ENCODE peak calls at places on chromosomes 13 and 19, in four cellular contexts. B is coronary artery; W is CD4-positive, alpha-beta T cell; J is heart right ventricle. T is an unnamed sample.

GRCh38 chr13:101977475-101977874 is 424.4 kb downstream of the FGF14 start:
- DNase-seq in W (no peak), B (no peak), J (no peak), T (peak; percentile 52)

GRCh38 chr19:13797870-13798269 is 2.6 kb downstream of the ZSWIM4 start:
- DNase-seq in J (no peak), B (no peak), W (no peak), T (no peak)

GRCh38 chr13:21018220-21018619 is 43.2 kb downstream of the LATS2 start:
- DNase-seq in B (no peak), J (no peak), W (no peak), T (no peak)

GRCh38 chr19:48608798-48609263 is 2.3 kb downstream of the SPACA4 start:
- DNase-seq in B (no peak), W (peak; percentile 59), J (no peak), T (no peak)

GRCh38 chr13:106095919-106096318 is 439.5 kb downstream of the EFNB2 start:
- DNase-seq in J (no peak), B (no peak), W (no peak), T (no peak)

GRCh38 chr19:29873024-29873800 is 61.4 kb downstream of the CCNE1 start:
- DNase-seq in W (peak; percentile 78), B (no peak), J (peak; percentile 32), T (peak; percentile 27)

GRCh38 chr19:16088351-16088984 is 12.2 kb downstream of the TPM4 start:
- DNase-seq in B (no peak), J (no peak), W (no peak), T (no peak)

GRCh38 chr19:44875666-44876418 is 15.2 kb upstream of the TOMM40 start:
- DNase-seq in B (no peak), W (no peak), J (no peak), T (no peak)

GRCh38 chr19:42140125-42140754 is 8.0 kb upstream of the POU2F2 start:
- DNase-seq in W (no peak), B (no peak), J (peak; percentile 72), T (no peak)

GRCh38 chr19:46546194-46546896 is 50.7 kb upstream of the PNMA8B start:
- DNase-seq in W (no peak), B (no peak), J (peak; percentile 28), T (no peak)

GRCh38 chr19:3178973-3179738 is 587 bp downstream of the S1PR4 start:
- DNase-seq in B (no peak), W (peak; percentile 45), J (no peak), T (no peak)

GRCh38 chr19:46442808-46443450 is 14.2 kb upstream of the PNMA8C start:
- DNase-seq in B (no peak), W (no peak), J (no peak), T (no peak)

GRCh38 chr13:114314074-114314912 is at the start of gene CHAMP1:
- DNase-seq in J (peak; percentile 95), B (peak; percentile 96), W (peak; percentile 91), T (peak; percentile 63)

GRCh38 chr13:113366031-113366588 is 2.2 kb upstream of the GRTP1 start:
- DNase-seq in J (no peak), B (no peak), W (no peak), T (no peak)

GRCh38 chr13:60970736-60971135 is 444.9 kb downstream of the PCDH20 start:
- DNase-seq in W (no peak), B (no peak), J (no peak), T (no peak)

GRCh38 chr13:113656015-113656588 is 1.9 kb downstream of the ATP4B start:
- DNase-seq in J (no peak), B (no peak), W (peak; percentile 19), T (no peak)

GRCh38 chr13:95123726-95124125 is 177.5 kb downstream of the ABCC4 start:
- DNase-seq in W (no peak), J (no peak), B (no peak), T (no peak)

GRCh38 chr13:95133498-95133897 is 167.8 kb downstream of the ABCC4 start:
- DNase-seq in B (no peak), W (no peak), J (no peak), T (no peak)

GRCh38 chr13:95128045-95128643 is 173.1 kb downstream of the ABCC4 start:
- DNase-seq in B (no peak), J (no peak), W (no peak), T (no peak)

GRCh38 chr13:95124959-95125358 is 176.3 kb downstream of the ABCC4 start:
- DNase-seq in W (no peak), B (no peak), J (no peak), T (no peak)

GRCh38 chr13:95129004-95129403 is 172.2 kb downstream of the ABCC4 start:
- DNase-seq in W (no peak), J (no peak), B (no peak), T (no peak)
- H3K27ac ChIP-seq in W (no peak overlapping the region), J (no peak overlapping the region), B (no peak overlapping the region), T (no peak overlapping the region)

GRCh38 chr19:722553-723101 is 13.9 kb downstream of the PALM start:
- DNase-seq in B (no peak), W (no peak), J (peak; percentile 44), T (peak; percentile 6)
- H3K27ac ChIP-seq in B (peak overlapping the region; percentile 49), W (no peak overlapping the region), J (no peak overlapping the region), T (peak overlapping the region; percentile 42)

DNA sequence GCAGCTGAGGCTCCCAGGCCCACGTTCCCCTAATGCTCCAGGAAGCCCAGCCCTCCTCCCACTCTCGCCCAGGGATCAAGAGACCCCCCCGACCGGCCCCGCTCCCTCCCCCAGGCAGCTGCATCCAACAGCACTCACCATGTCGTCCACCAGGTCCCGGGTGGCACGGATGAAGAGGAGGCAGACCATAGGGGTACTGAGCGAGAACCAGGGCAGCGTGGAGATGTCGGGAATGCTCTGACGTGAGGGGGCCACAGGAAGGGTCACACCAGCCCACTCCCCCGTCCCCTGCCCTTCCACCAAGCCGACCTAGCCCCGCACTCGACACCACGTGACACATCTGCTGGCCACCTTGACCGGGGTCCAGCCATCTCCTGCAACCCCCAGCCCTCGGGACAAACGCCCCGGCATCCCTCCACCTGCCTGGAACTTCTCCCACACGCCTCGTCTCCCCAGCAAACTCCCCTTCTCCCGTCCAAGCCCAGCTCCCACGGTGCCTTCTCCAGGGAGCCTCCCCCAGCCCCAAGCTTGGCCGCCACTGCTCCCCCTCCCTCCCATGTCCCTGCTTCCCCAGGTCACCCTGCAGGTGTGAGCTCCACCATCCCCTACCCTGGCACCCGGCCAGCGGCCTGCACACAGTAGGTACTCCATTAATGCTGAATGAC is 4.9 kb downstream of the ATP8B3 start:
- DNase-seq in W (no peak), J (no peak), B (no peak), T (no peak)
- H3K27ac ChIP-seq in W (no peak overlapping the region), J (no peak overlapping the region), B (no peak overlapping the region), T (no peak overlapping the region)

DNA sequence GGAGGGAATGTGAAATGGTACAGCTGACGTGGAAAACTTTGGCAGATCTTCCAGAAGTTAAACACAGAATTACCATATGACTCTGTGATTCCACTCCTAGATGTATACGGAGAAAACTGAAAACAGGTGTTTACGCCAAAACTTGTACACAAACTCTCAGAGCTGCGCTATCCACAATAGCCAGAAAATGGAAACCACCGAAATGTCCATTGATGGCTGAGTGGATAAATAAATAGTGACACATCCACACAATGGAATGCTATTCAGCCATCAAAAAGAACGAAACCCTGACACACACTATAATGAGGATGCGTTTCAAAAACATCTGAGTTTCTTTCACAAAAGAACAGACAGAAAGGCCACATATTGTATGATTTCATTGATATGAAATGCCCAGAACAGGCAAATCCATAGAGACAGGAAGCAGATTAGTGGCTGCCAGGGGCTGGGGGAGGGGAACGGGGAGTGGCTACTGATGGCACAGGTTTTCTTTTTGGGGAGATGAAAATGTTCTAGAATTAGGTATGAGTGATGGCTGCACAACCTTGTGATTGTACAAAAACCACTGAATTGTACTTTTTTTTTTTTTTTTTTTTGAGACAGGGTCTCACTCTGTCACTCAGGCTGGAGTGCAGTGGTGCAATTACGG is 33.0 kb downstream of the IL12RB1 start:
- DNase-seq in B (no peak), W (no peak), J (no peak), T (no peak)
- H3K27ac ChIP-seq in B (peak overlapping the region; percentile 61), W (no peak overlapping the region), J (no peak overlapping the region), T (no peak overlapping the region)

GRCh38 chr13:75123428-75123827 is 358.5 kb downstream of the TBC1D4 start:
- DNase-seq in W (no peak), J (no peak), B (no peak), T (no peak)

GRCh38 chr13:75124415-75124814 is 357.6 kb downstream of the TBC1D4 start:
- DNase-seq in J (no peak), B (no peak), W (no peak), T (no peak)

GRCh38 chr13:75120071-75120470 is 361.9 kb downstream of the TBC1D4 start:
- DNase-seq in W (no peak), J (no peak), B (no peak), T (no peak)
- H3K27ac ChIP-seq in W (no peak overlapping the region), J (no peak overlapping the region), B (no peak overlapping the region), T (no peak overlapping the region)

GRCh38 chr19:39448271-39448670 is 2.9 kb downstream of the SUPT5H start:
- DNase-seq in W (no peak), J (no peak), B (no peak), T (no peak)
- H3K27ac ChIP-seq in W (no peak overlapping the region), J (no peak overlapping the region), B (no peak overlapping the region), T (no peak overlapping the region)

GRCh38 chr19:54137913-54138776 is 583 bp downstream of the CNOT3 start:
- DNase-seq in J (no peak), B (no peak), W (no peak), T (no peak)

GRCh38 chr19:54137114-54137912 is at the start of gene CNOT3:
- DNase-seq in B (peak; percentile 100), J (peak; percentile 100), W (peak; percentile 97), T (peak; percentile 100)

GRCh38 chr19:54136864-54137113 is 773 bp upstream of the CNOT3 start:
- DNase-seq in J (no peak), B (no peak), W (no peak), T (no peak)

GRCh38 chr19:54133957-54134590 is 3.5 kb upstream of the CNOT3 start:
- DNase-seq in J (no peak), W (no peak), B (no peak), T (no peak)

GRCh38 chr19:54136086-54136863 is 1.3 kb upstream of the CNOT3 start:
- DNase-seq in W (no peak), J (no peak), B (no peak), T (no peak)
- H3K27ac ChIP-seq in W (peak overlapping the region; percentile 24), J (peak overlapping the region; percentile 52), B (peak overlapping the region; percentile 82), T (peak overlapping the region; percentile 14)

DNA sequence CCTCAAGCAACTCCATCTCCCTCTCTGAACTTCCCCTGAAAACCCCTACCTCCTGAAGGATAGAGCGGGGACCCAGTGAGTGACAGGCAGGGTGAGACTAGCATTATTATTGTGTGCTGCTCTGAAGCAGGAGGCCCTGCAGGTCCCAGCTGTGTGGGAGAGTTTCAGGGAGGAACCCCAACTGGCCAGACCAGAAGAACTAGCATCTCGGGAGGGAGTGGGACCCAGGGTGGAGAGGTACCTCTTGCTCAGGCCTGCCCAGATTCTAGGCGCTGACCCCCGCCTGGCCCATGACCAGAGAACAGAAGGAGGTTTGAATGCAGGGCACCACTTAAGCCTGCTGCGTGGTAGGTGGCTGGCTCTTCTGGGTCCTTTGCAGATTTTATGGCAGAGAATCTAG is 5.7 kb upstream of the LYPD3 start:
- DNase-seq in W (no peak), J (no peak), B (no peak), T (no peak)
- H3K27ac ChIP-seq in W (peak overlapping the region; percentile 84), J (no peak overlapping the region), B (no peak overlapping the region), T (no peak overlapping the region)

GRCh38 chr13:73168993-73169401 is 110.2 kb downstream of the KLF5 start:
- DNase-seq in B (no peak), J (no peak), W (no peak), T (no peak)
- H3K27ac ChIP-seq in B (no peak overlapping the region), J (no peak overlapping the region), W (no peak overlapping the region), T (no peak overlapping the region)

T was measured in substantia nigra.